ENCODE peak calls at places on chromosomes 13 and 19, in nine cellular contexts. G is fibroblast of pulmonary artery, K is left ventricle myocardium inferior, O is esophagus squamous epithelium, H is vagina, P is choroid plexus epithelial cell, R is astrocyte of the spinal cord, W is fibroblast of mammary gland, Z is heart left ventricle. L is an unnamed sample.

GRCh38 chr19:23971598-23971997 is 56.9 kb downstream of the ZNF726 start:
- DNase-seq in K (no peak), R (no peak), P (no peak), Z (no peak), H (no peak), O (no peak), W (no peak), G (no peak), L (no peak)

GRCh38 chr13:93218583-93218982 is 8.0 kb upstream of the GPC6 start:
- DNase-seq in Z (no peak), K (no peak), W (peak), G (no peak), H (no peak), O (no peak), R (peak), P (no peak), L (no peak)

GRCh38 chr13:43664700-43665191 is 122.0 kb downstream of the ENOX1 start:
- DNase-seq in O (no peak), H (no peak), R (peak), G (peak), P (peak), Z (no peak), W (peak), K (peak), L (peak)

GRCh38 chr13:30998548-30999140 is 66.2 kb downstream of the TEX26 start:
- DNase-seq in H (peak), W (peak), G (peak), R (peak), P (peak), K (no peak), O (no peak), Z (no peak), L (no peak)

GRCh38 chr13:21670883-21671792 is at the start of gene FGF9:
- DNase-seq in K (peak), P (peak), Z (peak), R (peak), G (peak), H (no peak), W (peak), O (no peak), L (peak)

GRCh38 chr13:30607908-30608307 is 9.8 kb upstream of the USPL1 start:
- DNase-seq in Z (no peak), P (no peak), H (no peak), O (no peak), G (no peak), W (no peak), K (no peak), R (no peak), L (no peak)

GRCh38 chr13:75145926-75146325 is 336.0 kb downstream of the TBC1D4 start:
- DNase-seq in Z (no peak), H (no peak), P (peak), R (no peak), G (peak), O (no peak), W (peak), K (no peak), L (no peak)

GRCh38 chr13:32737679-32738078 is 151.4 kb downstream of the PDS5B start:
- DNase-seq in G (no peak), Z (no peak), O (no peak), R (no peak), W (no peak), H (no peak), P (no peak), K (no peak), L (no peak)

GRCh38 chr19:45591004-45591637 is 6.5 kb upstream of the OPA3 start:
- DNase-seq in G (no peak), K (no peak), R (peak), H (no peak), Z (no peak), P (peak), O (no peak), W (peak), L (peak)

GRCh38 chr19:58001895-58002369 is 688 bp downstream of the ZNF606 start:
- DNase-seq in G (peak), P (peak), R (peak), K (no peak), H (no peak), W (peak), O (no peak), Z (no peak), L (no peak)

GRCh38 chr13:80428344-80429096 is 87.6 kb upstream of the SPRY2 start:
- DNase-seq in O (no peak), G (no peak), R (no peak), Z (no peak), P (no peak), K (no peak), H (no peak), W (no peak), L (no peak)

GRCh38 chr19:32895384-32895783 is 25.8 kb upstream of the SLC7A9 start:
- DNase-seq in Z (no peak), G (no peak), W (no peak), P (no peak), R (no peak), O (no peak), H (no peak), K (no peak), L (no peak)

GRCh38 chr13:113114511-113115362 is 7.9 kb upstream of the F10 start:
- DNase-seq in R (no peak), K (no peak), H (no peak), G (no peak), W (no peak), P (no peak), Z (peak), O (no peak), L (no peak)

GRCh38 chr19:12166596-12166995 is 3.7 kb downstream of the ZNF136 start:
- DNase-seq in K (no peak), H (no peak), Z (no peak), P (peak), G (no peak), W (peak), R (no peak), O (no peak), L (no peak)

GRCh38 chr19:342801-343421 is 1.7 kb downstream of the MIER2 start:
- DNase-seq in W (peak), H (peak), O (no peak), K (peak), R (peak), G (peak), Z (peak), P (peak), L (no peak)

GRCh38 chr19:53196777-53197396 is 3.7 kb upstream of the ZNF665 start:
- DNase-seq in W (peak), R (peak), H (peak), Z (peak), O (peak), P (peak), K (peak), G (peak), L (peak)

GRCh38 chr13:27211771-27212364 is 39.5 kb upstream of the RPL21 start:
- DNase-seq in H (no peak), W (peak), O (no peak), P (peak), R (peak), K (no peak), G (peak), Z (no peak), L (no peak)

GRCh38 chr13:92843549-92843948 is 383.1 kb upstream of the GPC6 start:
- DNase-seq in K (no peak), P (peak), Z (no peak), W (peak), O (no peak), H (no peak), R (peak), G (peak), L (no peak)

GRCh38 chr13:32228330-32229041 is 86.7 kb downstream of the ZAR1L start:
- DNase-seq in K (no peak), O (no peak), H (no peak), G (peak), P (peak), R (peak), Z (no peak), W (peak), L (no peak)

GRCh38 chr13:36006347-36006746 is 124.8 kb downstream of the DCLK1 start:
- DNase-seq in G (no peak), R (no peak), W (peak), H (no peak), P (peak), Z (no peak), K (no peak), O (no peak), L (no peak)

GRCh38 chr13:110309159-110309476 is 2.0 kb downstream of the COL4A2 start:
- DNase-seq in W (no peak), R (no peak), K (no peak), H (no peak), G (no peak), P (no peak), O (no peak), Z (no peak), L (no peak)

GRCh38 chr13:113554333-113554700 is 30.2 kb upstream of the TFDP1 start:
- DNase-seq in Z (no peak), K (no peak), W (no peak), O (no peak), P (no peak), G (no peak), H (no peak), R (no peak), L (no peak)

GRCh38 chr13:92224052-92224821 is 825.8 kb downstream of the GPC5 start:
- DNase-seq in G (peak), Z (no peak), K (no peak), P (peak), R (peak), O (no peak), W (peak), H (no peak), L (no peak)

GRCh38 chr13:25882732-25883357 is 169.0 kb downstream of the SHISA2 start:
- DNase-seq in H (no peak), W (no peak), R (peak), O (no peak), Z (no peak), G (no peak), K (no peak), P (peak), L (no peak)

GRCh38 chr19:7831452-7831851 is 1.4 kb downstream of the EVI5L start:
- DNase-seq in W (peak), Z (no peak), R (no peak), O (no peak), G (peak), H (no peak), P (peak), K (no peak), L (no peak)

GRCh38 chr13:36074659-36075058 is 56.5 kb downstream of the DCLK1 start:
- DNase-seq in W (no peak), O (no peak), Z (no peak), K (no peak), P (no peak), G (peak), R (peak), H (no peak), L (no peak)

GRCh38 chr19:48637449-48637947 is 319 bp upstream of the DBP start:
- DNase-seq in O (peak), Z (peak), K (peak), P (peak), R (peak), G (peak), H (peak), W (peak), L (peak)

GRCh38 chr19:48638831-48639381 is 1.7 kb upstream of the DBP start:
- DNase-seq in W (no peak), K (no peak), H (peak), Z (no peak), G (no peak), O (no peak), P (no peak), R (no peak), L (peak)

GRCh38 chr19:48637948-48638830 is 1.0 kb upstream of the DBP start:
- DNase-seq in R (peak), W (peak), O (peak), Z (peak), G (peak), H (peak), K (peak), P (peak), L (peak)

GRCh38 chr19:48641850-48642249 is 4.1 kb downstream of the CA11 start:
- DNase-seq in Z (no peak), R (no peak), H (no peak), O (no peak), W (no peak), K (no peak), P (no peak), G (no peak), L (no peak)

GRCh38 chr19:48639483-48640375 is 2.5 kb upstream of the DBP start:
- DNase-seq in H (peak), P (no peak), Z (peak), O (no peak), W (no peak), K (no peak), G (no peak), R (no peak), L (no peak)
- H3K4me3 ChIP-seq in H (no peak), P (no peak), Z (no peak), O (no peak), W (no peak), K (no peak), G (no peak), R (no peak), L (no peak)

GRCh38 chr19:10187315-10187714 is 7.4 kb downstream of the DNMT1 start:
- DNase-seq in W (no peak), O (no peak), H (no peak), P (no peak), K (no peak), R (no peak), Z (no peak), G (no peak), L (no peak)
- TF ChIP-seq CTCF in W (no peak), O (no peak), H (no peak), P (no peak), K (no peak), R (no peak), Z (no peak), G (no peak), L (no peak)

GRCh38 chr13:22931576-22931975 is 249.2 kb upstream of the SGCG start:
- DNase-seq in H (no peak), O (no peak), W (no peak), R (no peak), G (no peak), P (no peak), Z (no peak), K (no peak), L (no peak)

GRCh38 chr13:22929391-22930126 is 251.2 kb upstream of the SGCG start:
- DNase-seq in O (no peak), R (no peak), P (no peak), Z (no peak), H (no peak), G (no peak), W (no peak), K (no peak), L (no peak)

GRCh38 chr13:22927008-22927393 is 253.8 kb upstream of the SGCG start:
- DNase-seq in R (no peak), P (no peak), H (no peak), W (no peak), G (no peak), K (no peak), O (no peak), Z (no peak), L (no peak)

GRCh38 chr13:22926176-22927007 is 254.4 kb upstream of the SGCG start:
- DNase-seq in K (peak), P (no peak), R (no peak), H (no peak), Z (peak), O (no peak), G (peak), W (peak), L (peak)
- H3K4me3 ChIP-seq in K (peak), P (no peak), R (peak), H (peak), Z (peak), O (peak), G (peak), W (peak), L (no peak)

GRCh38 chr13:57624565-57625435 is 6.7 kb upstream of the PCDH17 start:
- DNase-seq in P (peak), R (peak), O (no peak), W (peak), G (peak), K (no peak), Z (peak), H (no peak), L (no peak)

GRCh38 chr13:57629821-57630235 is 1.7 kb upstream of the PCDH17 start:
- DNase-seq in O (no peak), G (peak), Z (peak), R (peak), K (peak), W (peak), P (peak), H (peak), L (peak)

GRCh38 chr13:57630661-57631606 is 610 bp upstream of the PCDH17 start:
- DNase-seq in G (no peak), Z (peak), R (peak), O (no peak), K (no peak), P (no peak), W (peak), H (no peak), L (no peak)

GRCh38 chr13:57629391-57629804 is 2.1 kb upstream of the PCDH17 start:
- DNase-seq in H (no peak), Z (peak), K (no peak), O (no peak), G (peak), P (no peak), W (no peak), R (no peak), L (no peak)

GRCh38 chr13:57627663-57628062 is 3.9 kb upstream of the PCDH17 start:
- DNase-seq in Z (no peak), R (peak), G (peak), W (peak), H (no peak), K (no peak), O (no peak), P (peak), L (no peak)
- TF ChIP-seq CTCF in Z (peak), R (peak), G (peak), W (peak), H (no peak), K (peak), O (no peak), P (peak), L (no peak)

L was measured in mucosa of descending colon.